ENCODE peak calls at places on chromosomes 5 and 9, in seven cellular contexts. W is choroid plexus epithelial cell; M is NCI-H1436 treated with DMSO at 0.1 percent for 48 hours; S is GM10248; I is NAMALWA; U is effector CD4-positive, alpha-beta T cell; P is stimulated activated naive CD8-positive, alpha-beta T cell treated with anti-CD3 and anti-CD28 coated beads, Interleukin-15, Interleukin-2, amounts not matched to agents 100 U/mL and 50 U/mL, for 24 hours. B is an unnamed sample.

GRCh38 chr9:34256987-34257585 is 72.0 kb downstream of the KIF24 start:
- DNase-seq in W (peak), M (no peak), S (no peak), I (peak), U (no peak), P (peak), B (no peak)

GRCh38 chr5:173864126-173865075 is 23.7 kb upstream of the CPEB4 start:
- DNase-seq in W (no peak), M (no peak), S (no peak), I (no peak), U (no peak), P (no peak), B (no peak)

GRCh38 chr9:38067611-38067891 is 1.5 kb downstream of the SHB start:
- DNase-seq in W (no peak), M (no peak), S (no peak), I (no peak), U (no peak), P (no peak), B (no peak)

GRCh38 chr5:123881791-123882244 is 369.8 kb downstream of the CSNK1G3 start:
- DNase-seq in W (peak), M (no peak), S (no peak), I (no peak), U (no peak), P (no peak), B (no peak)

GRCh38 chr5:159337291-159337974 is 7.1 kb upstream of the IL12B start:
- DNase-seq in W (peak), M (no peak), S (no peak), I (no peak), U (peak), P (peak), B (peak)

GRCh38 chr5:156934450-156935211 is 28.4 kb downstream of the TIMD4 start:
- DNase-seq in W (no peak), M (no peak), S (peak), I (peak), U (peak), P (peak), B (peak)

GRCh38 chr5:311963-312362 is 9.6 kb upstream of the AHRR start:
- DNase-seq in W (no peak), M (no peak), S (peak), I (no peak), U (no peak), P (no peak), B (no peak)

GRCh38 chr5:9437741-9438240 is 108.1 kb downstream of the SEMA5A start:
- DNase-seq in W (peak), M (no peak), S (no peak), I (no peak), U (no peak), P (no peak), B (no peak)

GRCh38 chr5:6633469-6634326 is 458 bp downstream of the SRD5A1 start:
- DNase-seq in W (peak), M (no peak), S (no peak), I (peak), U (no peak), P (no peak), B (no peak)

GRCh38 chr9:84857224-84857623 is 187.7 kb downstream of the NTRK2 start:
- DNase-seq in W (no peak), M (no peak), S (no peak), I (no peak), U (no peak), P (no peak), B (no peak)

GRCh38 chr9:97447030-97447429 is 35.1 kb downstream of the TDRD7 start:
- DNase-seq in W (no peak), M (no peak), S (no peak), I (no peak), U (no peak), P (no peak), B (peak)

GRCh38 chr9:136007906-136008692 is 46.9 kb upstream of the UBAC1 start:
- DNase-seq in W (peak), M (no peak), S (no peak), I (no peak), U (no peak), P (no peak), B (no peak)

GRCh38 chr9:26949604-26950003 is 2.6 kb upstream of the PLAA start:
- DNase-seq in W (no peak), M (no peak), S (no peak), I (no peak), U (no peak), P (no peak), B (no peak)

GRCh38 chr9:6758418-6759113 is 793 bp downstream of the KDM4C start:
- DNase-seq in W (peak), M (no peak), S (peak), I (peak), U (peak), P (peak), B (no peak)

GRCh38 chr5:35513612-35514011 is 104.1 kb upstream of the SPEF2 start:
- DNase-seq in W (no peak), M (no peak), S (no peak), I (no peak), U (no peak), P (no peak), B (no peak)

GRCh38 chr9:124271660-124272059 is 13.9 kb downstream of the NEK6 start:
- DNase-seq in W (no peak), M (no peak), S (no peak), I (no peak), U (no peak), P (no peak), B (no peak)

GRCh38 chr9:37529111-37529510 is 43.4 kb downstream of the POLR1E start:
- DNase-seq in W (peak), M (no peak), S (peak), I (no peak), U (peak), P (peak), B (peak)

GRCh38 chr9:456365-456764 is 241.7 kb downstream of the DOCK8 start:
- DNase-seq in W (no peak), M (no peak), S (no peak), I (no peak), U (no peak), P (no peak), B (no peak)

GRCh38 chr9:130939405-130939941 is 426 bp upstream of the FIBCD1 start:
- DNase-seq in W (no peak), M (no peak), S (no peak), I (no peak), U (no peak), P (peak), B (no peak)

GRCh38 chr5:58462154-58462553 is 2.3 kb upstream of the PLK2 start:
- DNase-seq in W (no peak), M (no peak), S (no peak), I (no peak), U (no peak), P (no peak), B (peak)

GRCh38 chr5:2756211-2756746 is 4.8 kb upstream of the IRX2 start:
- DNase-seq in W (no peak), M (no peak), S (no peak), I (no peak), U (no peak), P (no peak), B (no peak)